ENCODE peak calls at places on chromosomes 1 and 21, in seven cellular contexts. F is SK-N-SH; X is A549; J is ascending aorta; A is naive thymus-derived CD4-positive, alpha-beta T cell; H is lower lobe of right lung; B is psoas muscle. E is an unnamed sample. For H3K4me1, the result is how much of the 10 kb centered on the place peaks cover.

GRCh38 chr1:12472798-12473551 is 145.0 kb downstream of the DHRS3 start:
- DNase-seq in F (no peak), X (no peak), J (peak), A (peak), H (no peak), B (no peak), E (no peak)

GRCh38 chr1:61699893-61700851 is 24.8 kb downstream of the TM2D1 start:
- DNase-seq in F (no peak), X (no peak), J (no peak), A (no peak), H (no peak), B (no peak), E (no peak)

GRCh38 chr1:70628973-70629372 is 217.9 kb downstream of the CTH start:
- DNase-seq in F (no peak), X (no peak), J (no peak), A (no peak), H (no peak), B (no peak), E (no peak)

GRCh38 chr1:235758931-235759330 is 107.8 kb downstream of the LYST start:
- DNase-seq in F (peak), X (no peak), J (no peak), A (no peak), H (no peak), B (peak), E (no peak)

GRCh38 chr1:39671433-39671792 is 494 bp downstream of the NT5C1A start:
- DNase-seq in F (peak), X (no peak), J (no peak), A (no peak), H (no peak), B (peak), E (no peak)

GRCh38 chr1:179031855-179032513 is 6.3 kb downstream of the FAM20B start:
- DNase-seq in F (no peak), X (no peak), J (no peak), A (no peak), H (no peak), B (no peak), E (no peak)

GRCh38 chr1:200889571-200889970 is 5.1 kb upstream of the INAVA start:
- DNase-seq in F (no peak), X (no peak), J (no peak), A (no peak), H (no peak), B (no peak), E (no peak)

GRCh38 chr1:109134423-109134822 is 20.5 kb downstream of the ELAPOR1 start:
- DNase-seq in F (no peak), X (no peak), J (no peak), A (peak), H (no peak), B (no peak), E (no peak)

GRCh38 chr21:41926068-41926806 is 27.6 kb downstream of the C2CD2 start:
- DNase-seq in F (no peak), X (no peak), J (no peak), A (peak), H (no peak), B (no peak), E (peak)

GRCh38 chr1:18948913-18949688 is 7.4 kb downstream of the IFFO2 start:
- DNase-seq in F (no peak), X (peak), J (peak), A (no peak), H (peak), B (peak), E (no peak)

GRCh38 chr1:165639821-165640623 is 9.0 kb downstream of the MGST3 start:
- DNase-seq in F (no peak), X (no peak), J (no peak), A (no peak), H (no peak), B (no peak), E (no peak)

GRCh38 chr1:65946960-65947359 is 154.3 kb downstream of the PDE4B start:
- DNase-seq in F (no peak), X (no peak), J (no peak), A (no peak), H (no peak), B (no peak), E (no peak)

GRCh38 chr21:33969600-33969999 is 54.0 kb upstream of the ATP5PO start:
- DNase-seq in F (no peak), X (no peak), J (peak), A (no peak), H (no peak), B (no peak), E (no peak)

GRCh38 chr1:44103270-44104131 is 15.1 kb upstream of the KLF17 start:
- DNase-seq in F (no peak), X (peak), J (no peak), A (no peak), H (no peak), B (no peak), E (no peak)

GRCh38 chr1:10965621-10966226 is 46.7 kb upstream of the TARDBP start:
- DNase-seq in F (no peak), X (no peak), J (no peak), A (peak), H (peak), B (no peak), E (peak)

GRCh38 chr1:221435510-221435909 is 306.4 kb downstream of the DUSP10 start:
- DNase-seq in F (peak), X (peak), J (no peak), A (peak), H (no peak), B (no peak), E (no peak)

GRCh38 chr1:214310777-214311690 is 30.1 kb downstream of the SMYD2 start:
- DNase-seq in F (no peak), X (no peak), J (no peak), A (peak), H (no peak), B (no peak), E (no peak)

GRCh38 chr1:204826970-204827369 is 43.7 kb upstream of the NFASC start:
- DNase-seq in F (no peak), X (peak), J (peak), A (no peak), H (no peak), B (no peak), E (no peak)

GRCh38 chr1:65339866-65340483 is 30.6 kb downstream of the DNAJC6 start:
- DNase-seq in F (no peak), X (peak), J (no peak), A (no peak), H (no peak), B (no peak), E (no peak)

GRCh38 chr1:232457607-232458006 is 172.3 kb downstream of the SIPA1L2 start:
- DNase-seq in F (no peak), X (no peak), J (no peak), A (no peak), H (no peak), B (no peak), E (no peak)

GRCh38 chr1:40583980-40584379 is 52.5 kb downstream of the ZNF684 start:
- DNase-seq in F (no peak), X (no peak), J (no peak), A (no peak), H (no peak), B (no peak), E (no peak)

GRCh38 chr1:11684070-11684469 is 3.1 kb upstream of the MAD2L2 start:
- DNase-seq in F (peak), X (no peak), J (no peak), A (no peak), H (no peak), B (no peak), E (no peak)

GRCh38 chr1:214707306-214708087 is 104.5 kb downstream of the CENPF start:
- DNase-seq in F (no peak), X (no peak), J (no peak), A (no peak), H (no peak), B (no peak), E (no peak)

GRCh38 chr1:24318238-24318987 is 744 bp upstream of the GRHL3 start:
- DNase-seq in F (peak), X (no peak), J (no peak), A (no peak), H (no peak), B (no peak), E (no peak)

GRCh38 chr1:24315391-24315790 is 3.8 kb upstream of the GRHL3 start:
- DNase-seq in F (no peak), X (no peak), J (no peak), A (no peak), H (no peak), B (no peak), E (no peak)

GRCh38 chr1:24316659-24317058 is 2.5 kb upstream of the GRHL3 start:
- DNase-seq in F (no peak), X (peak), J (no peak), A (no peak), H (no peak), B (no peak), E (no peak)

GRCh38 chr1:24318988-24319863 is at the start of gene GRHL3:
- DNase-seq in F (no peak), X (no peak), J (no peak), A (peak), H (peak), B (no peak), E (peak)

GRCh38 chr1:24317081-24317480 is 2.1 kb upstream of the GRHL3 start:
- DNase-seq in F (no peak), X (no peak), J (no peak), A (no peak), H (no peak), B (no peak), E (no peak)
- H3K27ac ChIP-seq in F (no peak), X (peak), J (no peak), A (no peak), H (no peak), B (no peak), E (no peak)

GRCh38 chr1:161707503-161707902 is 474 bp downstream of the FCRLA start:
- DNase-seq in F (no peak), X (no peak), J (no peak), A (no peak), H (no peak), B (no peak), E (no peak)

GRCh38 chr1:161706116-161706482 is 930 bp upstream of the FCRLA start:
- DNase-seq in F (no peak), X (no peak), J (no peak), A (no peak), H (no peak), B (no peak), E (no peak)

GRCh38 chr1:161706483-161707347 is at the start of gene FCRLA:
- DNase-seq in F (no peak), X (peak), J (no peak), A (no peak), H (no peak), B (no peak), E (no peak)

GRCh38 chr1:161710562-161710961 is 3.5 kb downstream of the FCRLA start:
- DNase-seq in F (no peak), X (no peak), J (no peak), A (no peak), H (no peak), B (no peak), E (no peak)

GRCh38 chr1:161709373-161709772 is 2.3 kb downstream of the FCRLA start:
- DNase-seq in F (no peak), X (no peak), J (no peak), A (no peak), H (no peak), B (no peak), E (no peak)
- H3K4me3 ChIP-seq in F (no peak), X (no peak), J (no peak), A (no peak), H (no peak), B (no peak), E (no peak)

DNA sequence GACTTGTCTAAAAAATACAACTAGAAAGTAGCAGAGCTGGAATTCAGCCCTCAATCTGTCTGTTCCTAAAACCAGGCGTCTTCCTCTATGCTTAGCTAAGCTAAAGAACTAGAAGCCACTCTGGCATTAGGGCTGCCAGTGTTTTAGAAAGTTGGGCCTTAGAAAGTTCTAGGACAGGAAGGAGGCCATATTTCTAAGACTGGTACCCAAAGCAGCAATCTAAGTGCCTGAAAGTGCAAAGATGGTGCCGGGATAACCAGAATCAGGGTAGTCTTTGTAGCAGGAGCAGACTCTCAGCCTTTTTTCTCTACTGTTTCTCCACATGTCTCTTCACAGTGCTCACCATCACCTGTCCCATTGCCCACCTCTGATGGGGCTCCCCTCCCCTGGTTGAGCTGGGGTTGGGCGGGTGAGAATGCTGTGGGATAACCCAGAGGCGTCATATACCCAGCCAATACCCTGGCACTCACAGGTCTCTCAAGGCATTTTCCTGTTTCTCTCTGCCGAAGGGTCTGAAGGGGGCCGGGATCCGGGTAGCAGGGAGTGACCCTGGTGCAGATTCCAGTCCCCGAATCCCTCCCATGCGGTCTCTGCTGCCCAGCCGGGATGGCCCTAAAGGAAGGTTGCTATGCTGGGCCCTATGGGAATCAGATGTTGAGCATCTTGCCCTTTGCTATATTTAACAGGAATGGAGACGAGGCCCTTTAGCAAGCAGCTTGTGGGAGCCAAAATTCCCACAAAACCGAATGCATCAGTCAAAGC is 1.1 kb upstream of the RCSD1 start:
- DNase-seq in F (no peak), X (no peak), J (no peak), A (no peak), H (no peak), B (no peak), E (no peak)
- H3K4me1 ChIP-seq in F (under half), X (under half), J (under half), A (half or more), H (under half), B (under half), E (under half)

DNA sequence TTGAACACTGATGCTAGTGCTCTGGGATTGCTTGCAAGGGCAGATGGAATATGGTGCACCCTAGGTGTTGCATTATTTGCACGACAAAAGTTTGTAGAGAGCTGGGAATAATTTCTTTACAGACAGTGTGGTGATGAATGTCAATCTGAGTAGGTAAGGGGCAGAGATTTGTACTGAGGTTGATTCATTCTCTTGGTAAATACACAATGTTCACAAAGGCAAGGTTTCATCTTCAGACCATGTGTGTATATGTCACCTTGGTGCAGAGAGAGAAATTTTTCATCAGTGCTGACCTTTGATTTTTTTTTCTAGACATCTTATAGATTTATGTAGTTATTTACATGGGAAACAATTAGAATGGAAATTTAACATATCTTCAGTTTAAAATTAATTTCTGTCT is 5.0 kb downstream of the PTPRC start:
- DNase-seq in F (no peak), X (no peak), J (no peak), A (no peak), H (no peak), B (no peak), E (no peak)
- H3K27ac ChIP-seq in F (no peak), X (no peak), J (no peak), A (peak), H (no peak), B (no peak), E (no peak)

GRCh38 chr1:154943649-154944421 is 7.3 kb upstream of the PMVK start:
- DNase-seq in F (peak), X (peak), J (no peak), A (no peak), H (no peak), B (no peak), E (no peak)
- H3K4me3 ChIP-seq in F (no peak), X (no peak), J (no peak), A (no peak), H (no peak), B (no peak), E (no peak)

GRCh38 chr21:35394049-35394448 is 344.9 kb upstream of the RUNX1 start:
- DNase-seq in F (no peak), X (no peak), J (no peak), A (no peak), H (no peak), B (no peak), E (no peak)
- H3K4me1 ChIP-seq in F (under half), X (under half), J (under half), A (under half), H (under half), B (under half), E (under half)

GRCh38 chr1:144551107-144551542 is 41.6 kb upstream of the PPIAL4F start:
- DNase-seq in F (no peak), X (no peak), J (no peak), A (no peak), H (no peak), B (no peak), E (no peak)
- H3K27ac ChIP-seq in F (peak), X (peak), J (peak), A (peak), H (peak), B (peak), E (no peak)

E was measured in left lung.